ENCODE peak calls at places on chromosomes 6 and 20, in seven cellular contexts. Z is heart left ventricle; J is NCI-H1694; B is uterus; E is activated CD4-positive, alpha-beta T cell treated with anti-CD3 and anti-CD28 coated beads for 48 hours; N is EL; S is lung microvascular endothelial cell. X is an unnamed sample.

GRCh38 chr20:52269327-52269726 is 77.7 kb upstream of the ZFP64 start:
- DNase-seq in Z (no peak), J (peak; percentile 51), B (no peak), E (no peak), N (no peak), S (no peak), X (no peak)

GRCh38 chr20:45340951-45341350 is 7.3 kb downstream of the SDC4 start:
- DNase-seq in Z (no peak), J (no peak), B (no peak), E (no peak), N (no peak), S (no peak), X (no peak)

GRCh38 chr20:32984631-32985354 is 19.4 kb downstream of the SUN5 start:
- DNase-seq in Z (no peak), J (no peak), B (no peak), E (no peak), N (no peak), S (no peak), X (no peak)

GRCh38 chr20:54368578-54368977 is 106.8 kb upstream of the DOK5 start:
- DNase-seq in Z (no peak), J (no peak), B (no peak), E (no peak), N (no peak), S (no peak), X (no peak)

GRCh38 chr6:110606151-110606550 is 129.7 kb upstream of the SLC22A16 start:
- DNase-seq in Z (no peak), J (no peak), B (no peak), E (no peak), N (no peak), S (no peak), X (no peak)

GRCh38 chr20:62964700-62965099 is 12.2 kb downstream of the SLC17A9 start:
- DNase-seq in Z (no peak), J (no peak), B (no peak), E (no peak), N (no peak), S (no peak), X (no peak)

GRCh38 chr6:9999806-10000205 is 415.1 kb downstream of the TFAP2A start:
- DNase-seq in Z (no peak), J (no peak), B (no peak), E (no peak), N (peak; percentile 20), S (no peak), X (no peak)

GRCh38 chr20:63441777-63442493 is 30.5 kb downstream of the KCNQ2 start:
- DNase-seq in Z (peak; percentile 53), J (peak; percentile 42), B (no peak), E (peak; percentile 80), N (peak; percentile 26), S (peak; percentile 76), X (peak; percentile 24)

GRCh38 chr20:59047938-59048680 is 5.5 kb upstream of the PRELID3B start:
- DNase-seq in Z (no peak), J (no peak), B (no peak), E (peak; percentile 52), N (peak; percentile 60), S (no peak), X (no peak)

GRCh38 chr6:72564231-72564630 is 57.6 kb upstream of the KCNQ5 start:
- DNase-seq in Z (no peak), J (no peak), B (no peak), E (no peak), N (no peak), S (no peak), X (no peak)

GRCh38 chr6:82246802-82247633 is 526 bp downstream of the IBTK start:
- DNase-seq in Z (peak; percentile 52), J (peak; percentile 17), B (no peak), E (peak; percentile 46), N (peak; percentile 68), S (peak; percentile 78), X (peak; percentile 20)

GRCh38 chr20:46746972-46747371 is 37.5 kb downstream of the SLC2A10 start:
- DNase-seq in Z (no peak), J (no peak), B (no peak), E (no peak), N (peak; percentile 50), S (no peak), X (no peak)

GRCh38 chr20:3980260-3981131 is 34.9 kb downstream of the RNF24 start:
- DNase-seq in Z (peak; percentile 14), J (no peak), B (no peak), E (peak; percentile 56), N (peak; percentile 61), S (peak; percentile 80), X (no peak)

GRCh38 chr6:113406051-113406695 is 451.0 kb upstream of the MARCKS start:
- DNase-seq in Z (no peak), J (no peak), B (no peak), E (no peak), N (no peak), S (no peak), X (no peak)

GRCh38 chr6:107538856-107539387 is 49.0 kb downstream of the SOBP start:
- DNase-seq in Z (no peak), J (no peak), B (no peak), E (no peak), N (no peak), S (no peak), X (no peak)

GRCh38 chr6:114085206-114085605 is 114.3 kb upstream of the HDAC2 start:
- DNase-seq in Z (no peak), J (no peak), B (no peak), E (no peak), N (peak; percentile 64), S (no peak), X (no peak)

GRCh38 chr6:40904583-40905194 is 134.3 kb downstream of the UNC5CL start:
- DNase-seq in Z (no peak), J (no peak), B (no peak), E (no peak), N (no peak), S (no peak), X (no peak)

GRCh38 chr6:83183082-83183828 is 9.8 kb downstream of the PGM3 start:
- DNase-seq in Z (no peak), J (no peak), B (no peak), E (no peak), N (peak; percentile 98), S (no peak), X (no peak)

GRCh38 chr6:41371992-41372525 is 36.7 kb downstream of the NCR2 start:
- DNase-seq in Z (peak; percentile 18), J (no peak), B (peak; percentile 27), E (peak; percentile 26), N (peak; percentile 27), S (no peak), X (no peak)

GRCh38 chr20:11581271-11581670 is 336.4 kb upstream of the BTBD3 start:
- DNase-seq in Z (no peak), J (no peak), B (no peak), E (no peak), N (peak; percentile 6), S (peak; percentile 13), X (no peak)

GRCh38 chr20:51661609-51662178 is 106.5 kb downstream of the ATP9A start:
- DNase-seq in Z (no peak), J (no peak), B (no peak), E (peak; percentile 70), N (peak; percentile 39), S (peak; percentile 76), X (peak; percentile 5)